ENCODE peak calls at places on chromosomes 13 and 19, in seven cellular contexts. J is OCI-LY7, V is PC-3, T is astrocyte, M is neural progenitor cell, S is PC-9, O is keratinocyte. D is an unnamed sample.

GRCh38 chr13:51347099-51347498 is 7.6 kb downstream of the SERPINE3 start:
- DNase-seq in J (no peak), T (no peak), S (no peak), O (no peak), M (no peak), V (no peak), D (no peak)

GRCh38 chr19:34336781-34337271 is 28.2 kb upstream of the GPI start:
- DNase-seq in S (no peak), M (peak), J (peak), O (no peak), T (no peak), V (peak), D (no peak)

GRCh38 chr19:13935765-13936486 is 2.3 kb downstream of the PODNL1 start:
- DNase-seq in M (peak), T (no peak), S (no peak), V (no peak), J (no peak), O (no peak), D (peak)

GRCh38 chr13:20369886-20370361 is 137.8 kb upstream of the GJB6 start:
- DNase-seq in J (no peak), M (no peak), V (peak), O (peak), S (peak), T (no peak), D (no peak)

GRCh38 chr19:4359627-4360000 is 16.3 kb downstream of the MPND start:
- DNase-seq in T (no peak), O (no peak), M (no peak), J (no peak), V (no peak), S (no peak), D (peak)

GRCh38 chr19:57583521-57584416 is at the start of gene ZIK1:
- DNase-seq in O (no peak), T (peak), V (no peak), M (peak), J (no peak), S (no peak), D (peak)

GRCh38 chr19:52535831-52536800 is 8.6 kb downstream of the ZNF808 start:
- DNase-seq in O (peak), M (peak), V (no peak), S (no peak), J (peak), T (peak), D (peak)

GRCh38 chr13:34361528-34361927 is 543.6 kb downstream of the RFC3 start:
- DNase-seq in O (peak), T (no peak), S (no peak), V (peak), M (no peak), J (no peak), D (no peak)

GRCh38 chr19:49473868-49474544 is at the start of gene FLT3LG:
- DNase-seq in J (peak), S (peak), V (peak), T (no peak), M (peak), O (no peak), D (peak)

GRCh38 chr19:38317104-38317612 is 1.4 kb upstream of the YIF1B start:
- DNase-seq in S (no peak), V (no peak), M (no peak), J (no peak), O (no peak), T (no peak), D (peak)

GRCh38 chr13:25738342-25738771 is 313.5 kb downstream of the SHISA2 start:
- DNase-seq in T (peak), S (no peak), J (peak), M (no peak), V (no peak), O (no peak), D (no peak)

GRCh38 chr13:111280226-111280625 is 40.2 kb upstream of the TEX29 start:
- DNase-seq in V (no peak), S (no peak), O (no peak), T (no peak), M (no peak), J (no peak), D (no peak)

GRCh38 chr19:1650627-1651009 is 1.8 kb downstream of the TCF3 start:
- DNase-seq in S (no peak), V (no peak), M (peak), T (no peak), O (no peak), J (peak), D (peak)

GRCh38 chr19:41695745-41696144 is 7.7 kb upstream of the CEACAM7 start:
- DNase-seq in V (no peak), M (no peak), S (no peak), J (no peak), T (no peak), O (no peak), D (no peak)

GRCh38 chr19:3801412-3802096 is 15.4 kb upstream of the MATK start:
- DNase-seq in T (peak), S (no peak), V (peak), O (no peak), J (no peak), M (peak), D (peak)

GRCh38 chr13:75442736-75443234 is 39.2 kb downstream of the TBC1D4 start:
- DNase-seq in T (no peak), J (no peak), V (no peak), M (no peak), S (no peak), O (no peak), D (no peak)

GRCh38 chr19:45878043-45878794 is 7.7 kb downstream of the IRF2BP1 start:
- DNase-seq in M (no peak), J (no peak), O (no peak), S (peak), V (peak), T (no peak), D (peak)

GRCh38 chr13:113364371-113364932 is 522 bp upstream of the GRTP1 start:
- DNase-seq in O (no peak), J (no peak), T (no peak), V (no peak), S (no peak), M (no peak), D (peak)

GRCh38 chr13:66323695-66324094 is 906.4 kb downstream of the PCDH9 start:
- DNase-seq in T (no peak), M (no peak), V (no peak), J (no peak), O (no peak), S (no peak), D (no peak)

GRCh38 chr13:30844548-30845296 is 61.3 kb upstream of the MEDAG start:
- DNase-seq in S (no peak), V (no peak), O (no peak), T (no peak), J (no peak), M (no peak), D (no peak)

GRCh38 chr13:39463611-39464010 is 139.4 kb downstream of the LHFPL6 start:
- DNase-seq in J (no peak), M (no peak), V (no peak), S (no peak), T (peak), O (no peak), D (no peak)

GRCh38 chr13:21212138-21212775 is 35.8 kb downstream of the MRPL57 start:
- DNase-seq in S (no peak), T (no peak), V (no peak), M (no peak), J (no peak), O (no peak), D (no peak)

GRCh38 chr13:99071211-99071610 is 93.3 kb upstream of the DOCK9 start:
- DNase-seq in T (no peak), M (no peak), V (no peak), S (no peak), J (no peak), O (no peak), D (no peak)

GRCh38 chr13:49062297-49062896 is 86.7 kb downstream of the FNDC3A start:
- DNase-seq in O (no peak), J (no peak), T (no peak), V (peak), S (peak), M (no peak), D (no peak)

DNA sequence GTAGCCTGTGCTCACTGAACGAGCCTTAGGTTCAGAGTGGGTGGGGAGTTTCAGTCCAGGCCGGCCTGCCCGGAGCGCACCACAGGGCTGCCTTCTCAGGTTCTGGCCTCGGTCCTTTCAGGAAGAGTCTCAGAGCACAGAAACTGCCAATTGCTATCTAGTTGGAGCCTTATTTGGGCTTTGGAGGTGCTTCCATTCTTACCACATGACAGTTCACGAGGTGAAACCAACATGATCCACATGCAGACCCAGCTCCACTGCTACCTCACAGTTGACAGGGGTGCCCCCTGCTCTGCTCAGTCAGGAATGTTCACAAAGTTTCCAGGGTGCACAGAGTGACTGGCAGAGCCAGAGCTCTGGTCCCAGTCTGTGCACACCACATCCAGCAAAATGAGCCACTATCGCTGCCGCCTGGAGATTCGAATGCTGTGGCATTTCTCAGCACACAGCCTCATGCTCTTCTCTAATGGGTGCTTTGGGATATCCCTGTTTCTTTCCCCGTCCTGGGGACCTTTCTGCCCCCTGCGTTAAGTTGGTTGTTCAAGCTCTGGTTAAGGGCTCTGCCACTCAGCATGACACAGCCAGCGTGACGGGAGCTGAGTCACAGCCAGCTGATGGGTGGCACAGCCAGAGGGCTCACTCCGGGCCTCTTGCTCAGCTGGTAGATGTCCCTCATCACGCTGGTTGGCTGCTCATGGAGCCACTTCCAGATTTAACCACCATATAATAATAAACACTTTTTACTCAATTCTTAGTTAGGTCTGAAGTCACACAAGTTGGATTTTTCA is 7.5 kb upstream of the SACS start:
- DNase-seq in S (no peak), M (no peak), V (peak), T (no peak), O (no peak), J (no peak), D (peak)
- H2AFZ ChIP-seq in S (no peak), M (peak), V (peak), T (peak), O (no peak), J (no peak), D (peak)

GRCh38 chr13:52751196-52751595 is 11.6 kb upstream of the CNMD start:
- DNase-seq in T (no peak), M (no peak), J (no peak), V (peak), O (peak), S (no peak), D (no peak)
- TF ChIP-seq CTCF in T (no peak), M (no peak), J (no peak), V (no peak), O (no peak), S (no peak), D (no peak)

DNA sequence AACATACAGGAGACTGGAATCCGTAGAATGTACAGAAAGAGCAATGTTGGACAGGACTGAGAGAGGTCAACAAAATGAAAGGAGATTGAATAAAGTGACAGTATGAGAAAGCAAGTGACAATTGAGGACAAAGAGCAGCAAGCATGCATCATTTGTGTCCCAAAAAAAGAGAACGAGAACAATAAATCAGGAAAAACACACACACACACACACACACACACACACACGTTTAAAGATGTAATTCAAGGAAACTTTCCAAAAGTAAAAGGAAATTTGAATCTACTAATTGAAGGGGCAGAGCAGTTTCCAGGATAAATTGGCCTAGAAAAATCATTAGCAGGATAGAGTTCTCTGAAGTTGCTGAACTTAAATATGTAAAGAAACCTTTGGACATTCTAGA is 16.9 kb downstream of the DPY19L3 start:
- DNase-seq in J (no peak), V (no peak), T (no peak), O (no peak), S (no peak), M (no peak), D (no peak)
- H2AFZ ChIP-seq in J (peak), V (no peak), T (no peak), O (no peak), S (no peak), M (no peak), D (no peak)

GRCh38 chr19:35714601-35715354 is 3.0 kb upstream of the KMT2B start:
- DNase-seq in O (no peak), T (no peak), S (no peak), M (peak), J (peak), V (no peak), D (peak)
- TF ChIP-seq CTCF in O (no peak), T (no peak), S (no peak), M (no peak), J (peak), V (no peak), D (no peak)

D was measured in osteoblast.